ENCODE peak calls at places on chromosomes 4 and X, in four cellular contexts. One of them, this sample, is unnamed.

GRCh38 chr4:140103676-140104075 is 50.3 kb downstream of the MAML3 start:
- DNase-seq in mesothelial cell of epicardium: no peak
- DNase-seq in GM20000: no peak
- DNase-seq in AG08396: no peak
- DNase-seq in this sample: no peak

GRCh38 chr4:113086172-113086695 is 36.8 kb downstream of the ANK2 start:
- DNase-seq in AG08396: no peak
- DNase-seq in GM20000: no peak
- DNase-seq in mesothelial cell of epicardium: no peak
- DNase-seq in this sample: no peak

GRCh38 chr4:33111106-33111505 is 2390.9 kb downstream of the PCDH7 start:
- DNase-seq in mesothelial cell of epicardium: no peak
- DNase-seq in GM20000: no peak
- DNase-seq in AG08396: no peak
- DNase-seq in this sample: no peak

GRCh38 chr4:77043507-77044131 is 32.2 kb downstream of the CCNI start:
- DNase-seq in AG08396: no peak
- DNase-seq in mesothelial cell of epicardium: no peak
- DNase-seq in GM20000: no peak
- DNase-seq in this sample: no peak

GRCh38 chrX:68829594-68830485 is 1.0 kb downstream of the EFNB1 start:
- DNase-seq in GM20000: no peak
- DNase-seq in mesothelial cell of epicardium: peak
- DNase-seq in AG08396: no peak
- DNase-seq in this sample: no peak

GRCh38 chrX:1743105-1743504 is 128.2 kb downstream of the ASMT start:
- DNase-seq in mesothelial cell of epicardium: no peak
- DNase-seq in AG08396: no peak
- DNase-seq in GM20000: no peak
- DNase-seq in this sample: no peak

GRCh38 chr4:81490761-81491160 is 19.1 kb upstream of the RASGEF1B start:
- DNase-seq in AG08396: no peak
- DNase-seq in mesothelial cell of epicardium: no peak
- DNase-seq in GM20000: no peak
- DNase-seq in this sample: no peak

GRCh38 chrX:44873415-44874270 is 655 bp downstream of the KDM6A start:
- DNase-seq in GM20000: peak
- DNase-seq in mesothelial cell of epicardium: peak
- DNase-seq in AG08396: peak
- DNase-seq in this sample: peak

GRCh38 chrX:37679230-37679629 is 6.4 kb upstream of the XK start:
- DNase-seq in GM20000: no peak
- DNase-seq in mesothelial cell of epicardium: no peak
- DNase-seq in AG08396: no peak
- DNase-seq in this sample: no peak

GRCh38 chr4:891747-892146 is 40.4 kb downstream of the GAK start:
- DNase-seq in GM20000: no peak
- DNase-seq in AG08396: no peak
- DNase-seq in mesothelial cell of epicardium: no peak
- DNase-seq in this sample: no peak

GRCh38 chrX:139052461-139052860 is 340.9 kb upstream of the FGF13 start:
- DNase-seq in GM20000: no peak
- DNase-seq in AG08396: no peak
- DNase-seq in mesothelial cell of epicardium: no peak
- DNase-seq in this sample: no peak

GRCh38 chr4:145824469-145824868 is 114.2 kb downstream of the ZNF827 start:
- DNase-seq in mesothelial cell of epicardium: no peak
- DNase-seq in AG08396: no peak
- DNase-seq in GM20000: no peak
- DNase-seq in this sample: no peak

GRCh38 chr4:52932586-52933482 is 70.7 kb downstream of the RASL11B start:
- DNase-seq in mesothelial cell of epicardium: no peak
- DNase-seq in GM20000: no peak
- DNase-seq in AG08396: no peak
- DNase-seq in this sample: no peak

GRCh38 chr4:128524311-128524710 is 236.7 kb upstream of the PGRMC2 start:
- DNase-seq in GM20000: no peak
- DNase-seq in mesothelial cell of epicardium: no peak
- DNase-seq in AG08396: peak
- DNase-seq in this sample: no peak

GRCh38 chr4:2666722-2667247 is 89.4 kb downstream of the TNIP2 start:
- DNase-seq in mesothelial cell of epicardium: no peak
- DNase-seq in AG08396: no peak
- DNase-seq in GM20000: no peak
- DNase-seq in this sample: no peak

GRCh38 chrX:35733879-35734278 is 64.3 kb upstream of the MAGEB16 start:
- DNase-seq in AG08396: no peak
- DNase-seq in GM20000: no peak
- DNase-seq in mesothelial cell of epicardium: no peak
- DNase-seq in this sample: no peak